ENCODE peak calls at places on chromosomes 11 and 22, in four cellular contexts. B is HL-60; N is CD8-positive, alpha-beta memory T cell; S is astrocyte. A is an unnamed sample.

GRCh38 chr11:68022531-68022930 is 8.0 kb upstream of the NDUFS8 start:
- DNase-seq in S (no peak), N (no peak), B (no peak), A (no peak)

GRCh38 chr22:47613606-47614350 is 851.3 kb downstream of the TBC1D22A start:
- DNase-seq in N (no peak), S (no peak), B (no peak), A (no peak)

GRCh38 chr11:132782102-132782501 is 750.2 kb downstream of the OPCML start:
- DNase-seq in S (no peak), N (no peak), B (no peak), A (no peak)

GRCh38 chr11:57425565-57426438 is 1.1 kb downstream of the SLC43A3 start:
- DNase-seq in S (no peak), N (no peak), B (peak; percentile 63), A (no peak)

GRCh38 chr11:36002196-36002595 is 58.3 kb downstream of the LDLRAD3 start:
- DNase-seq in B (no peak), N (no peak), S (no peak), A (peak; percentile 46)

GRCh38 chr22:25666308-25666707 is 75.7 kb upstream of the MYO18B start:
- DNase-seq in B (peak; percentile 12), N (no peak), S (no peak), A (no peak)

GRCh38 chr22:47206819-47207218 is 444.4 kb downstream of the TBC1D22A start:
- DNase-seq in N (no peak), B (no peak), S (no peak), A (no peak)

GRCh38 chr11:113773092-113773415 is 438 bp downstream of the ZW10 start:
- DNase-seq in S (peak; percentile 37), B (peak; percentile 11), N (peak; percentile 1), A (no peak)

GRCh38 chr22:26746311-26746710 is 88.9 kb downstream of the MIAT start:
- DNase-seq in B (no peak), S (no peak), N (no peak), A (no peak)
- H3K27ac ChIP-seq in B (no peak overlapping the region), S (no peak overlapping the region), N (no peak overlapping the region), A (no peak overlapping the region)

GRCh38 chr11:8713760-8714159 is 31.2 kb downstream of the RPL27A start:
- DNase-seq in S (no peak), B (no peak), N (no peak), A (no peak)
- H3K27ac ChIP-seq in S (no peak overlapping the region), B (no peak overlapping the region), N (no peak overlapping the region), A (no peak overlapping the region)

GRCh38 chr11:12109591-12110196 is 696 bp upstream of the MICAL2 start:
- DNase-seq in S (no peak), B (no peak), N (no peak), A (no peak)

GRCh38 chr11:12110714-12111481 is 508 bp downstream of the MICAL2 start:
- DNase-seq in B (no peak), S (no peak), N (peak; percentile 32), A (no peak)

GRCh38 chr11:12108875-12109453 is 1.4 kb upstream of the MICAL2 start:
- DNase-seq in B (no peak), N (no peak), S (no peak), A (no peak)

GRCh38 chr11:12111482-12112149 is 1.2 kb downstream of the MICAL2 start:
- DNase-seq in S (no peak), B (no peak), N (no peak), A (no peak)

DNA sequence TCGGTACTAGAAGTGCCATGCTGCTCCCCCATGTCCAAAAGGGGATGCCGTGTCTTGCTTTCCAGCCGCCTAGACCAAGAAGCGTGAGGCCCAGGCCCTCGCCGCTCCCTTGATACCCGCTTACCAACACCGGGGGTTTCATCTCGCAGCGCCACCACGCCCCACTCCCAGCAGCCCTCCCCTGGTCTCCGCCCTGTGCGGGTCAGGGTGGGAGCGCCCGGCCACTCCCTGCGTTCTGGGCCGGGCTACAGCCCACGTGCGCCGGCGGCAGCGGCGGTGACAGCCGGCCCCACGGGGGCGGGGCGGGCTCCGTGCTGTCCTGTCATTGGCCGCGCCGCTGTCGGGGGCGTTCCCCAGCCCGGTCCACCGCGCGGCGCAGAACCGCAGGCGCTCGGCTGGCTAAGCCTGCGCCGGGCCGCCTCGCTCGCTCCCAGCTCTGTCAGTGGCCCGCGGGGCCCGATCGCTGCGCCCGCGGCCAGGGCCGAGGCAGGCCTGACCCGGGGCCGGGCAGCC is at the start of gene MICAL2:
- DNase-seq in N (peak; percentile 79), S (peak; percentile 75), B (peak; percentile 72), A (peak; percentile 52)
- H3K27ac ChIP-seq in N (peak within 1 kb of the TSS; percentile 24), S (peak within 1 kb of the TSS; percentile 84), B (no peak within 1 kb of the TSS), A (no peak within 1 kb of the TSS)

GRCh38 chr11:19848219-19848618 is 135.6 kb downstream of the NAV2 start:
- DNase-seq in S (no peak), N (no peak), B (no peak), A (no peak)

GRCh38 chr11:19849107-19849789 is 136.6 kb downstream of the NAV2 start:
- DNase-seq in B (no peak), N (no peak), S (no peak), A (no peak)

GRCh38 chr11:19849947-19850593 is 137.4 kb downstream of the NAV2 start:
- DNase-seq in B (no peak), N (no peak), S (no peak), A (no peak)

GRCh38 chr11:19853901-19854300 is 141.3 kb downstream of the NAV2 start:
- DNase-seq in B (no peak), S (peak; percentile 52), N (no peak), A (no peak)

DNA sequence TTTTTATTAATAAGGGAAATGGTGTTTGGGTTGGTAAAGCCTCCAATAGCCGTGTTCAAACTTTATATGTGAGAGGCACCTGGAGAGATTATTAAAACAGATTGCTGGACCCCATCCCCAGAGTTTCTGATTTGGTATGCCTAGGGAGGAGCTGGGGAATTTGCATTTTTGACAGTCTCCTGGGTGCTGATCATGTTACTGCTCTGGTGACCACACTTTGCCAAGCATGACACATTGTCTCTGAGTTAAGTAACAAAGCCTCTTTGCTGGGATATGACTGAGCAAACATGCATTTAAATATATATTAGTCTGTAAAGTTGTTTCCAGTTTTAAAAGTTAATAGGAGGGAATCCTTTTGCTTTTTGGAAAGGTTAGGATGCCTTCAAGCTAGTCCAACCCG is 140.4 kb downstream of the NAV2 start:
- DNase-seq in N (no peak), B (no peak), S (peak; percentile 23), A (no peak)
- H3K27ac ChIP-seq in N (no peak overlapping the region), B (no peak overlapping the region), S (no peak overlapping the region), A (no peak overlapping the region)

GRCh38 chr11:48034926-48035876 is 54.8 kb downstream of the PTPRJ start:
- DNase-seq in S (no peak), N (no peak), B (no peak), A (no peak)
- H3K27ac ChIP-seq in S (no peak overlapping the region), N (no peak overlapping the region), B (peak overlapping the region; percentile 73), A (peak overlapping the region; percentile 92)

DNA sequence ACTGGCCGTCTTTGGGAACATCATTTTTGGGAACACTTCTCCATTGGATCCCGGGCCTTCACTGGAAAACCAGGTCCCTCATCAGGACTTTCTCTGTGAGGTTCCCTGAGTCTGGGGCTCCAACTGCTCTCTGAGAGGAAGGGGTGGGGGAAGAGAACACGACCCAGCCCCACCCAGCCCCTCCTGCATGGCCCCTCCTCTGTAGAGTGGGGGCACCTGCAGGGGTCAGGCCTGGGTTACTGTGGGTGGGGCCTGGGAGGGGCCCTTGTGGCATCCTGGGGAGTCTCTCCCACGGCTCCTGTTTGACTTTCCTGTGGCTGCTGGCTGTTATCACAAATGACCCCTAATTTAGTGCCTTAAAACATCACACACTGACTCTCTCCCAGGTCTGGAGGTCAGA is 36.3 kb downstream of the IGLL5 start:
- DNase-seq in N (no peak), B (no peak), S (no peak), A (no peak)
- H3K27ac ChIP-seq in N (no peak overlapping the region), B (no peak overlapping the region), S (no peak overlapping the region), A (no peak overlapping the region)

DNA sequence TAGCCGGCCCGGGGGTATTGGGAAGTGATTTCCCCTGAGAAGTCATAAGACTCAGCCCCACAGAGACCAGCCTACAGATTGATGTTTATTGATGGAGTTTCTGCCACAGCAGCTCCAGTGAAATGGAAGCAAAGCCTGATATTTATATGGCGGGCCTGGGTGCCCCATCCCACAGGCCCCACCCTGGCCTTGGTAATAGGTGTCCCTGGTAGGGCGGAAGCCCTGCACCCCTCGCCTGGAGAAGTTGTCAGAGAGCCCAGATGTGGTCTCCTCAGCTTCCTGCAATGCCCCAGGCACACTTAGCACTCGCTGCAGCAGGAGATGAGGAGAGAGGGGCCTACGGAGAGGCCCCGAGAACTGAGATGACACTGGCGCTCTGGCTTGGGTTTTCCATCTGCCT is 107.4 kb downstream of the MORC2 start:
- DNase-seq in N (no peak), B (no peak), S (no peak), A (no peak)
- H3K27ac ChIP-seq in N (no peak overlapping the region), B (no peak overlapping the region), S (no peak overlapping the region), A (no peak overlapping the region)

A was measured in caudate nucleus.